ENCODE peak calls at places on chromosomes 1 and 21, in eight cellular contexts. A is A172, Y is LoVo, T is Calu3, O is NCI-H82, Q is caudate nucleus, K is G401, I is fibroblast of lung. V is an unnamed sample.

GRCh38 chr1:181482521-181483083 is 715 bp upstream of the CACNA1E start:
- DNase-seq in A (no peak), T (no peak), Y (no peak), Q (peak; percentile 67), O (peak; percentile 60), I (peak; percentile 20), K (peak; percentile 77), V (peak; percentile 76)

GRCh38 chr21:34620084-34620665 is 5.3 kb upstream of the RCAN1 start:
- DNase-seq in K (no peak), A (no peak), T (no peak), Y (no peak), Q (no peak), I (no peak), O (no peak), V (no peak)

GRCh38 chr1:212531796-212532195 is 76.8 kb upstream of the ATF3 start:
- DNase-seq in O (no peak), T (no peak), A (no peak), K (no peak), I (no peak), Y (no peak), Q (no peak), V (no peak)

GRCh38 chr1:13664451-13664850 is 35.5 kb upstream of the PRDM2 start:
- DNase-seq in O (no peak), T (no peak), A (no peak), I (no peak), Y (no peak), K (no peak), Q (no peak), V (no peak)

GRCh38 chr1:36142121-36142520 is 7.2 kb downstream of the TRAPPC3 start:
- DNase-seq in T (no peak), O (no peak), I (no peak), A (no peak), Q (no peak), Y (no peak), K (no peak), V (no peak)

GRCh38 chr1:201022178-201022823 is 1.2 kb downstream of the KIF21B start:
- DNase-seq in T (no peak), Q (no peak), A (no peak), I (no peak), Y (no peak), K (no peak), O (peak; percentile 62), V (no peak)

GRCh38 chr1:22267413-22268257 is 124.7 kb upstream of the WNT4 start:
- DNase-seq in T (no peak), I (no peak), Y (no peak), K (no peak), A (no peak), Q (no peak), O (no peak), V (no peak)

GRCh38 chr21:29490016-29490415 is 191.3 kb downstream of the BACH1 start:
- DNase-seq in A (no peak), T (no peak), I (peak; percentile 80), K (no peak), Y (no peak), O (no peak), Q (no peak), V (no peak)

GRCh38 chr1:47571952-47572351 is 134.1 kb downstream of the FOXD2 start:
- DNase-seq in Y (no peak), I (no peak), K (no peak), A (no peak), O (no peak), Q (no peak), T (no peak), V (no peak)

GRCh38 chr1:79042539-79042938 is 36.0 kb upstream of the ADGRL4 start:
- DNase-seq in Y (no peak), A (no peak), I (peak; percentile 2), K (no peak), T (no peak), Q (no peak), O (peak; percentile 2), V (no peak)

GRCh38 chr1:184299796-184300195 is 87.0 kb upstream of the C1orf21 start:
- DNase-seq in Q (no peak), A (no peak), Y (no peak), I (no peak), O (peak; percentile 35), T (no peak), K (peak; percentile 67), V (peak; percentile 46)

GRCh38 chr1:34279971-34280370 is 103.3 kb downstream of the C1orf94 start:
- DNase-seq in Q (no peak), K (no peak), T (no peak), I (no peak), O (no peak), Y (no peak), A (no peak), V (no peak)

GRCh38 chr1:23651069-23651808 is 40.4 kb upstream of the RPL11 start:
- DNase-seq in A (no peak), O (peak; percentile 53), K (no peak), I (no peak), Y (no peak), T (no peak), Q (no peak), V (no peak)

GRCh38 chr1:47180603-47181094 is 9.2 kb downstream of the PDZK1IP1 start:
- DNase-seq in Q (no peak), T (no peak), K (no peak), O (no peak), I (no peak), Y (no peak), A (no peak), V (no peak)

GRCh38 chr21:26686278-26686677 is 113.2 kb upstream of the CYYR1 start:
- DNase-seq in O (peak; percentile 43), Q (no peak), I (no peak), T (peak; percentile 37), Y (peak; percentile 4), K (peak; percentile 2), A (peak; percentile 73), V (no peak)

GRCh38 chr1:108357802-108358201 is 92.3 kb upstream of the NBPF6 start:
- DNase-seq in A (no peak), O (peak; percentile 90), K (no peak), Q (no peak), Y (peak; percentile 3), I (no peak), T (no peak), V (no peak)

GRCh38 chr1:233242827-233243483 is 52.6 kb downstream of the PCNX2 start:
- DNase-seq in Q (no peak), O (no peak), I (no peak), Y (no peak), T (no peak), K (no peak), A (no peak), V (no peak)

GRCh38 chr1:167689569-167689925 is 32.2 kb upstream of the MPZL1 start:
- DNase-seq in A (peak; percentile 65), I (no peak), O (no peak), Y (no peak), K (no peak), T (no peak), Q (no peak), V (no peak)

GRCh38 chr1:149888160-149888998 is 11.0 kb upstream of the BOLA1 start:
- DNase-seq in K (peak; percentile 89), A (peak; percentile 93), T (peak; percentile 86), Q (peak; percentile 70), I (peak; percentile 88), O (peak; percentile 99), Y (peak; percentile 88), V (peak; percentile 63)

GRCh38 chr1:63635681-63636080 is 42.5 kb downstream of the PGM1 start:
- DNase-seq in Q (no peak), T (no peak), A (no peak), I (peak; percentile 28), Y (no peak), K (no peak), O (no peak), V (no peak)

GRCh38 chr1:228664399-228664914 is 70.8 kb upstream of the RHOU start:
- DNase-seq in O (peak; percentile 94), K (peak; percentile 75), I (peak; percentile 33), Q (peak; percentile 62), A (peak; percentile 73), T (peak; percentile 88), Y (peak; percentile 74), V (peak; percentile 65)

GRCh38 chr1:211610779-211611556 is 32.0 kb upstream of the SLC30A1 start:
- DNase-seq in K (peak; percentile 70), A (peak; percentile 40), Q (no peak), I (peak; percentile 75), O (no peak), T (no peak), Y (no peak), V (no peak)

GRCh38 chr1:51842255-51842654 is 36.3 kb downstream of the NRDC start:
- DNase-seq in I (no peak), A (no peak), Q (no peak), K (no peak), Y (no peak), O (no peak), T (no peak), V (no peak)

GRCh38 chr1:54808443-54809207 is 7.5 kb upstream of the TTC22 start:
- DNase-seq in A (no peak), K (no peak), T (no peak), O (peak; percentile 15), Y (no peak), I (no peak), Q (no peak), V (peak; percentile 13)

GRCh38 chr1:117646007-117646913 is 40.4 kb downstream of the TENT5C start:
- DNase-seq in I (no peak), K (peak; percentile 31), A (no peak), Q (no peak), O (no peak), Y (no peak), T (no peak), V (no peak)

GRCh38 chr1:230899845-230900251 is 31.5 kb upstream of the C1orf198 start:
- DNase-seq in Q (no peak), Y (no peak), A (peak; percentile 20), T (no peak), O (peak; percentile 37), I (peak; percentile 95), K (no peak), V (no peak)

GRCh38 chr1:62515055-62515454 is 78.2 kb downstream of the USP1 start:
- DNase-seq in O (no peak), T (no peak), Y (no peak), Q (no peak), I (no peak), A (no peak), K (no peak), V (no peak)

GRCh38 chr1:246447501-246447900 is 59.6 kb downstream of the SMYD3 start:
- DNase-seq in K (no peak), Y (no peak), T (no peak), A (peak; percentile 46), O (peak; percentile 49), I (peak; percentile 19), Q (no peak), V (no peak)

GRCh38 chr1:173451981-173452380 is 25.2 kb upstream of the PRDX6 start:
- DNase-seq in I (peak; percentile 31), K (peak; percentile 97), Y (no peak), O (no peak), T (no peak), A (no peak), Q (no peak), V (peak; percentile 32)

GRCh38 chr1:217522280-217522679 is 108.6 kb downstream of the GPATCH2 start:
- DNase-seq in A (no peak), O (no peak), Y (no peak), T (no peak), I (no peak), Q (no peak), K (no peak), V (no peak)